ENCODE peak calls at places on chromosome 5, in five cellular contexts. One of them, this sample, is unnamed.

GRCh38 chr5:150789943-150790611 is 11.5 kb downstream of the SMIM3 start:
- DNase-seq in Peyer's patch: no peak
- DNase-seq in IMR-90: peak; percentile 99
- DNase-seq in H9: peak; percentile 41
- DNase-seq in adrenal gland: peak; percentile 85
- DNase-seq in this sample: peak; percentile 69

GRCh38 chr5:151288180-151288579 is 15.4 kb downstream of the SLC36A3 start:
- DNase-seq in H9: no peak
- DNase-seq in Peyer's patch: no peak
- DNase-seq in adrenal gland: no peak
- DNase-seq in IMR-90: no peak
- DNase-seq in this sample: peak; percentile 67

GRCh38 chr5:122165574-122166021 is 36.3 kb downstream of the ZNF474 start:
- DNase-seq in adrenal gland: no peak
- DNase-seq in Peyer's patch: no peak
- DNase-seq in H9: no peak
- DNase-seq in IMR-90: peak; percentile 91
- DNase-seq in this sample: no peak

GRCh38 chr5:109741390-109741789 is 51.7 kb downstream of the MAN2A1 start:
- DNase-seq in Peyer's patch: no peak
- DNase-seq in adrenal gland: no peak
- DNase-seq in H9: no peak
- DNase-seq in IMR-90: no peak
- DNase-seq in this sample: no peak

GRCh38 chr5:176134529-176135223 is 103.5 kb upstream of the SIMC1 start:
- DNase-seq in IMR-90: no peak
- DNase-seq in adrenal gland: peak; percentile 50
- DNase-seq in H9: no peak
- DNase-seq in Peyer's patch: no peak
- DNase-seq in this sample: peak; percentile 63

GRCh38 chr5:153711755-153712154 is 221.3 kb downstream of the GRIA1 start:
- DNase-seq in IMR-90: peak; percentile 6
- DNase-seq in adrenal gland: no peak
- DNase-seq in Peyer's patch: no peak
- DNase-seq in H9: no peak
- DNase-seq in this sample: no peak

GRCh38 chr5:172920447-172920849 is 38.8 kb upstream of the RPL26L1 start:
- DNase-seq in adrenal gland: peak; percentile 97
- DNase-seq in IMR-90: peak; percentile 100
- DNase-seq in Peyer's patch: no peak
- DNase-seq in H9: no peak
- DNase-seq in this sample: peak; percentile 64

GRCh38 chr5:19713740-19714139 is 274.3 kb downstream of the CDH18 start:
- DNase-seq in IMR-90: no peak
- DNase-seq in adrenal gland: no peak
- DNase-seq in H9: no peak
- DNase-seq in Peyer's patch: no peak
- DNase-seq in this sample: no peak

GRCh38 chr5:134874831-134875655 is 872 bp downstream of the TXNDC15 start:
- DNase-seq in H9: peak; percentile 27
- DNase-seq in adrenal gland: peak; percentile 74
- DNase-seq in Peyer's patch: peak; percentile 59
- DNase-seq in IMR-90: peak; percentile 88
- DNase-seq in this sample: peak; percentile 66

GRCh38 chr5:150279618-150280017 is 10.0 kb downstream of the CAMK2A start:
- DNase-seq in IMR-90: no peak
- DNase-seq in adrenal gland: no peak
- DNase-seq in Peyer's patch: no peak
- DNase-seq in H9: no peak
- DNase-seq in this sample: peak; percentile 68

GRCh38 chr5:179763215-179763945 is 30.4 kb upstream of the LTC4S start:
- DNase-seq in adrenal gland: peak; percentile 86
- DNase-seq in IMR-90: peak; percentile 91
- DNase-seq in Peyer's patch: no peak
- DNase-seq in H9: peak; percentile 70
- DNase-seq in this sample: peak; percentile 82

GRCh38 chr5:79689541-79690466 is at the start of gene CMYA5:
- DNase-seq in IMR-90: peak; percentile 33
- DNase-seq in adrenal gland: no peak
- DNase-seq in Peyer's patch: peak; percentile 54
- DNase-seq in H9: peak; percentile 62
- DNase-seq in this sample: peak; percentile 89

GRCh38 chr5:139232161-139232724 is 34.1 kb upstream of the SIL1 start:
- DNase-seq in H9: no peak
- DNase-seq in adrenal gland: no peak
- DNase-seq in IMR-90: no peak
- DNase-seq in Peyer's patch: no peak
- DNase-seq in this sample: no peak

GRCh38 chr5:172113036-172113435 is 75.0 kb downstream of the STK10 start:
- DNase-seq in Peyer's patch: no peak
- DNase-seq in adrenal gland: no peak
- DNase-seq in IMR-90: no peak
- DNase-seq in H9: no peak
- DNase-seq in this sample: no peak

GRCh38 chr5:172758836-172759149 is 12.2 kb downstream of the DUSP1 start:
- DNase-seq in H9: no peak
- DNase-seq in Peyer's patch: no peak
- DNase-seq in IMR-90: no peak
- DNase-seq in adrenal gland: no peak
- DNase-seq in this sample: no peak

GRCh38 chr5:152297866-152298265 is 107.2 kb downstream of the NMUR2 start:
- DNase-seq in IMR-90: no peak
- DNase-seq in H9: no peak
- DNase-seq in Peyer's patch: no peak
- DNase-seq in adrenal gland: no peak
- DNase-seq in this sample: no peak

GRCh38 chr5:65640240-65640639 is 15.4 kb downstream of the SHLD3 start:
- DNase-seq in IMR-90: peak; percentile 62
- DNase-seq in Peyer's patch: no peak
- DNase-seq in H9: no peak
- DNase-seq in adrenal gland: no peak
- DNase-seq in this sample: no peak

GRCh38 chr5:169954786-169955185 is 25.5 kb downstream of the INSYN2B start:
- DNase-seq in Peyer's patch: no peak
- DNase-seq in adrenal gland: no peak
- DNase-seq in H9: no peak
- DNase-seq in IMR-90: no peak
- DNase-seq in this sample: no peak

GRCh38 chr5:169270827-169271226 is 30.1 kb downstream of the SLIT3 start:
- DNase-seq in adrenal gland: no peak
- DNase-seq in H9: no peak
- DNase-seq in IMR-90: no peak
- DNase-seq in Peyer's patch: no peak
- DNase-seq in this sample: no peak

GRCh38 chr5:81355291-81356251 is 38.4 kb downstream of the ACOT12 start:
- DNase-seq in Peyer's patch: no peak
- DNase-seq in IMR-90: no peak
- DNase-seq in adrenal gland: no peak
- DNase-seq in H9: no peak
- DNase-seq in this sample: no peak

GRCh38 chr5:55923177-55923872 is 71.4 kb downstream of the IL6ST start:
- DNase-seq in adrenal gland: peak; percentile 25
- DNase-seq in Peyer's patch: no peak
- DNase-seq in H9: peak; percentile 65
- DNase-seq in IMR-90: no peak
- DNase-seq in this sample: peak; percentile 63

GRCh38 chr5:178351950-178352349 is 119.3 kb upstream of the PHYKPL start:
- DNase-seq in H9: no peak
- DNase-seq in adrenal gland: no peak
- DNase-seq in Peyer's patch: no peak
- DNase-seq in IMR-90: no peak
- DNase-seq in this sample: no peak

GRCh38 chr5:124206540-124206939 is 539.9 kb downstream of the ZNF608 start:
- DNase-seq in IMR-90: no peak
- DNase-seq in H9: no peak
- DNase-seq in adrenal gland: no peak
- DNase-seq in Peyer's patch: no peak
- DNase-seq in this sample: no peak

GRCh38 chr5:61004448-61004847 is 59.4 kb downstream of the NDUFAF2 start:
- DNase-seq in Peyer's patch: no peak
- DNase-seq in IMR-90: peak; percentile 40
- DNase-seq in H9: no peak
- DNase-seq in adrenal gland: no peak
- DNase-seq in this sample: no peak

GRCh38 chr5:146877178-146877681 is 1.3 kb downstream of the PPP2R2B start:
- DNase-seq in IMR-90: no peak
- DNase-seq in Peyer's patch: no peak
- DNase-seq in adrenal gland: no peak
- DNase-seq in H9: no peak
- DNase-seq in this sample: peak; percentile 56

GRCh38 chr5:16797949-16798348 is 138.1 kb downstream of the MYO10 start:
- DNase-seq in adrenal gland: no peak
- DNase-seq in Peyer's patch: no peak
- DNase-seq in H9: no peak
- DNase-seq in IMR-90: no peak
- DNase-seq in this sample: no peak

GRCh38 chr5:179257190-179257741 is 88.0 kb downstream of the ADAMTS2 start:
- DNase-seq in IMR-90: no peak
- DNase-seq in Peyer's patch: peak; percentile 34
- DNase-seq in adrenal gland: no peak
- DNase-seq in H9: peak; percentile 23
- DNase-seq in this sample: peak; percentile 17

GRCh38 chr5:140319833-140320232 is 16.9 kb upstream of the PFDN1 start:
- DNase-seq in IMR-90: no peak
- DNase-seq in H9: no peak
- DNase-seq in Peyer's patch: no peak
- DNase-seq in adrenal gland: no peak
- DNase-seq in this sample: no peak

GRCh38 chr5:151095341-151096000 is 14.6 kb upstream of the TNIP1 start:
- DNase-seq in H9: no peak
- DNase-seq in adrenal gland: peak; percentile 58
- DNase-seq in IMR-90: no peak
- DNase-seq in Peyer's patch: peak; percentile 89
- DNase-seq in this sample: peak; percentile 55

GRCh38 chr5:149747833-149748366 is 17.8 kb downstream of the PPARGC1B start:
- DNase-seq in IMR-90: no peak
- DNase-seq in adrenal gland: no peak
- DNase-seq in H9: no peak
- DNase-seq in Peyer's patch: no peak
- DNase-seq in this sample: no peak

GRCh38 chr5:172809774-172810173 is 24.3 kb upstream of the ERGIC1 start:
- DNase-seq in adrenal gland: no peak
- DNase-seq in IMR-90: no peak
- DNase-seq in Peyer's patch: no peak
- DNase-seq in H9: no peak
- DNase-seq in this sample: no peak

GRCh38 chr5:78953092-78953800 is 31.9 kb downstream of the ARSB start:
- DNase-seq in IMR-90: peak; percentile 19
- DNase-seq in H9: no peak
- DNase-seq in Peyer's patch: no peak
- DNase-seq in adrenal gland: no peak
- DNase-seq in this sample: no peak

GRCh38 chr5:10262121-10262774 is 12.2 kb downstream of the CCT5 start:
- DNase-seq in adrenal gland: no peak
- DNase-seq in H9: no peak
- DNase-seq in IMR-90: no peak
- DNase-seq in Peyer's patch: no peak
- DNase-seq in this sample: no peak

GRCh38 chr5:37776826-37777225 is 63.0 kb downstream of the GDNF start:
- DNase-seq in H9: no peak
- DNase-seq in adrenal gland: no peak
- DNase-seq in IMR-90: peak; percentile 45
- DNase-seq in Peyer's patch: no peak
- DNase-seq in this sample: no peak

GRCh38 chr5:1336749-1337489 is 8.0 kb downstream of the CLPTM1L start:
- DNase-seq in IMR-90: no peak
- DNase-seq in adrenal gland: no peak
- DNase-seq in H9: no peak
- DNase-seq in Peyer's patch: peak; percentile 72
- DNase-seq in this sample: no peak

GRCh38 chr5:1338518-1339070 is 6.3 kb downstream of the CLPTM1L start:
- DNase-seq in H9: no peak
- DNase-seq in IMR-90: no peak
- DNase-seq in Peyer's patch: peak; percentile 43
- DNase-seq in adrenal gland: no peak
- DNase-seq in this sample: no peak

GRCh38 chr5:1337490-1338195 is 7.3 kb downstream of the CLPTM1L start:
- DNase-seq in IMR-90: no peak
- DNase-seq in Peyer's patch: no peak
- DNase-seq in H9: no peak
- DNase-seq in adrenal gland: no peak
- DNase-seq in this sample: no peak

GRCh38 chr5:1336106-1336561 is 8.8 kb downstream of the CLPTM1L start:
- DNase-seq in Peyer's patch: peak; percentile 44
- DNase-seq in H9: no peak
- DNase-seq in IMR-90: no peak
- DNase-seq in adrenal gland: no peak
- DNase-seq in this sample: no peak

DNA sequence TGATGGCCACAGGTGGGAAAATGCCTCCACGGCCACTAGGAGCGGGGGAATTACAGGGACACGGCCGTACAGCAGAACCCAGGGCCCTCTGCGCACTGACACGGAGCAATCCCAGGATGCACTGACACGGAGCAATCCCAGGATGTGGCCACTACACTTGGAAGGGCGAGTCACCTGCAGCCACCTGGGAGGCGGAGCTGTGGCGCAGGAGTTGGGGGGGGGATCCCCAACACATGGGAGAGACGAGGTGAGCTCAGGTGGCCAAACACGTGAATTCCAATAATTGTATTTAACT is 6.8 kb downstream of the CLPTM1L start:
- DNase-seq in H9: no peak
- DNase-seq in adrenal gland: no peak
- DNase-seq in IMR-90: no peak
- DNase-seq in Peyer's patch: peak; percentile 26
- DNase-seq in this sample: no peak
- H3K4me1 ChIP-seq in H9: no peaks in the 10 kb centered on the region
- H3K4me1 ChIP-seq in adrenal gland: peaks cover 1% of the 10 kb centered on the region
- H3K4me1 ChIP-seq in IMR-90: no peaks in the 10 kb centered on the region
- H3K4me1 ChIP-seq in Peyer's patch: peaks cover 5% of the 10 kb centered on the region
- H3K4me1 ChIP-seq in this sample: no peaks in the 10 kb centered on the region

GRCh38 chr5:6659941-6660684 is 26.9 kb downstream of the SRD5A1 start:
- DNase-seq in Peyer's patch: peak; percentile 76
- DNase-seq in adrenal gland: no peak
- DNase-seq in IMR-90: no peak
- DNase-seq in H9: no peak
- DNase-seq in this sample: no peak
- H3K27ac ChIP-seq in Peyer's patch: peak overlapping the region; percentile 63
- H3K27ac ChIP-seq in adrenal gland: no peak overlapping the region
- H3K27ac ChIP-seq in IMR-90: no peak overlapping the region
- H3K27ac ChIP-seq in H9: no peak overlapping the region
- H3K27ac ChIP-seq in this sample: no peak overlapping the region

GRCh38 chr5:67530609-67531255 is 334.1 kb upstream of the CD180 start:
- DNase-seq in H9: no peak
- DNase-seq in Peyer's patch: no peak
- DNase-seq in IMR-90: no peak
- DNase-seq in adrenal gland: no peak
- DNase-seq in this sample: no peak
- TF ChIP-seq CTCF in H9: no peak
- TF ChIP-seq CTCF in Peyer's patch: no peak
- TF ChIP-seq CTCF in IMR-90: no peak
- TF ChIP-seq CTCF in adrenal gland: no peak
- TF ChIP-seq CTCF in this sample: no peak

DNA sequence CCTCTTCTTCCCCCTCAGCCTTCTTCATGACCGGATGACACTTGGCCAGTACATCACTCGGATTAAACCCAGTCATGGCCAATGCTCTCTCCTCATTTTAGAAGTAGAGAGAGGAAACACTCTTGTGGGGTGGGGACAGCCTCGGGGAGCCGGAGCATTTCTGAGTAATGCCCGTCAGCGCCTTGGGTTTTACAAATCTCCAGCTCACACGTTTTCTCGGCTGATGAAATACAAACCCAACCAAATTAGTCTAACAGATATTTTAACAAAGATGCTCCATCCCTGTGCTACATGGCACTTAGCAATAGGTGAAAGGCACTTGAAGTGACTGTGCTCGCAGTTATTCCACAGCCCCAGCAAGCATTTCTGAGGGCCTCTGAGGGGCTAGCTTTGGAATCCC is 51.7 kb downstream of the ZNF366 start:
- DNase-seq in Peyer's patch: no peak
- DNase-seq in IMR-90: no peak
- DNase-seq in adrenal gland: peak; percentile 30
- DNase-seq in H9: no peak
- DNase-seq in this sample: no peak
- H3K4me1 ChIP-seq in Peyer's patch: peaks cover 12% of the 10 kb centered on the region
- H3K4me1 ChIP-seq in IMR-90: peaks cover 20% of the 10 kb centered on the region
- H3K4me1 ChIP-seq in adrenal gland: peaks cover 32% of the 10 kb centered on the region
- H3K4me1 ChIP-seq in H9: peaks cover 2% of the 10 kb centered on the region
- H3K4me1 ChIP-seq in this sample: peaks cover 8% of the 10 kb centered on the region